ENCODE peak calls at places on chromosome 1, in nine cellular contexts. Y, M, F, E, S, U, C, I and L are unnamed samples. For H3K4me1, the result is how much of the 10 kb centered on the place peaks cover.

GRCh38 chr1:245516178-245516829 is 361.5 kb downstream of the KIF26B start:
- DNase-seq in Y (no peak), M (no peak), F (no peak), E (no peak), S (no peak), U (peak), C (no peak), I (peak), L (no peak)

GRCh38 chr1:172287207-172287606 is 133.3 kb upstream of the C1orf105 start:
- DNase-seq in Y (peak), M (peak), F (no peak), E (peak), S (peak), U (no peak), C (peak), I (peak), L (peak)

GRCh38 chr1:186792870-186793581 is 35.7 kb upstream of the PLA2G4A start:
- DNase-seq in Y (no peak), M (no peak), F (no peak), E (no peak), S (no peak), U (no peak), C (no peak), I (peak), L (no peak)

GRCh38 chr1:35894183-35894582 is 11.2 kb downstream of the AGO1 start:
- DNase-seq in Y (no peak), M (no peak), F (peak), E (peak), S (no peak), U (peak), C (peak), I (peak), L (no peak)

GRCh38 chr1:2611034-2611501 is 21.7 kb downstream of the MMEL1 start:
- DNase-seq in Y (peak), M (no peak), F (peak), E (no peak), S (peak), U (peak), C (no peak), I (no peak), L (peak)

GRCh38 chr1:235397733-235398132 is 30.5 kb downstream of the TBCE start:
- DNase-seq in Y (no peak), M (no peak), F (no peak), E (no peak), S (no peak), U (no peak), C (no peak), I (peak), L (no peak)

GRCh38 chr1:59971464-59971911 is 44.9 kb upstream of the CYP2J2 start:
- DNase-seq in Y (peak), M (peak), F (peak), E (peak), S (peak), U (peak), C (peak), I (peak), L (peak)

GRCh38 chr1:44740179-44740617 is 561 bp downstream of the KIF2C start:
- DNase-seq in Y (no peak), M (no peak), F (no peak), E (no peak), S (no peak), U (peak), C (no peak), I (no peak), L (no peak)

DNA sequence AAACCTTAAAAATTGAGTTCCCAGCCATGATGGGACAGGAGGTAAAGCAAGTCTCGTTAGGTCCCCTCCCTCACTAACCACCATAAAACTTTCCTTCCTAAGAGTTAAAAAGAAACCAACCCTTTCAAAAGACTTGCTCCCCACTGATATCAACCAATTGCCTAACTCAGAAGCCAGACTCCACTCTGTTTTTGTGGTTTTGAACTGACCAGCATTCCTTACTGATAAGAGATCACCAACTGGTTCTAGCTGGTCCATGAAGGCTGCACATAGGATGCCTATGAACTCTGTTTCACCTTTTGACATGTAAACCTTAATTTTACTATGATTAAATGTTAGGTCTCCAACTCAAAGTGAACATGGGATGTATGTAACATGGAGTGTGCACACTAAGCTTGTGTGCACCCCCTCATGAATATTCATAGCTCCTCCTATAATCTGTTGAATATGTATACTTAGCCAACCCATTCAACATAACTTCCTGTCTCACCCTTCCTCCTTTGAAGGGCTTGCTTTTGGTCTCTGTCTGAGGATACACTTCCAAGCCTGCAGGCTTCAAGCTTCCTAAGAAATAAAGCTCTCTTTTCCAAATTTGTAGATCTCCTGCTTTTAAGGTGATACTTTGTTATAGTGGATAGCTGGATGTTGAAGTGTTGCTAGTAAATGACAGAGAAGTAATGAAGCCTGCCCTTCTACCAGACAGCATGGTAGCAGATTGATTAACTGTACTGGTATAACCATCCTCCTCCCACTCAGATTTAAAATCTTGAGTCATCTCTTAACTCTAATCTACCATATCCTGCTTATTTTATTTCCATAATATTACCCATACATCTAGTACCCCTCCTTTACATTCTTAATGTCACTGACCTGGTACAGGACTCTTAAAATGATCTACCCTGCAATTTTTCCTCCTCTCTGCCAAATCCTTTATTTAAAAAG is 95.6 kb downstream of the ZNF644 start:
- DNase-seq in Y (no peak), M (no peak), F (no peak), E (no peak), S (no peak), U (no peak), C (no peak), I (peak), L (no peak)
- H3K4me1 ChIP-seq in Y (under half), M (under half), F (under half), E (under half), S (under half), U (under half), C (under half), I (under half), L (under half)

DNA sequence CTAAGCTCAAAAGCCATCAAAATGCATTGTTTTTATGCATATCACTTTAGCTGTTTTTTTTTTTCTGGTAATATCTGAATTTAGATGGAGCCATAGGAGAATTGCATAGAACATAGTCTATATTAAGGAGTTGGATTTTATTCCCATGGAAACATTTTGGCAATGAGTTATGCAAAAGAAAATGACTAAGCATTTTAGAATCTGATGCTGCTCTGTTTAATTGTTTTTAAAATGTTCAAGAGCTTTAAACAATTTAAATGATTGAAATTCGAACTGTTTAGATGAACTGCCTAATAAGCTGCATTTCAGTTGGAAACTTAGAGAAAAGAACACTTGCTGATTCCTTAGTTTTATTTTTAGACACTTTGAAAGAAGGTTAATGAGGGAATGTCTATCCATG is 1531.5 kb upstream of the B3GALT2 start:
- DNase-seq in Y (no peak), M (no peak), F (no peak), E (no peak), S (no peak), U (no peak), C (no peak), I (peak), L (no peak)
- H3K27ac ChIP-seq in Y (no peak), M (no peak), F (no peak), E (no peak), S (no peak), U (no peak), C (no peak), I (no peak), L (no peak)

GRCh38 chr1:43349594-43350306 is 9.0 kb upstream of the CDC20 start:
- DNase-seq in Y (no peak), M (no peak), F (no peak), E (peak), S (no peak), U (peak), C (no peak), I (peak), L (no peak)
- H3K4me3 ChIP-seq in Y (peak), M (peak), F (peak), E (peak), S (peak), U (peak), C (no peak), I (peak), L (no peak)

GRCh38 chr1:46133946-46134345 is 1.5 kb upstream of the PIK3R3 start:
- DNase-seq in Y (no peak), M (no peak), F (no peak), E (no peak), S (no peak), U (peak), C (no peak), I (no peak), L (no peak)

GRCh38 chr1:46136711-46137110 is 4.3 kb upstream of the PIK3R3 start:
- DNase-seq in Y (no peak), M (no peak), F (no peak), E (no peak), S (no peak), U (no peak), C (no peak), I (no peak), L (no peak)

GRCh38 chr1:46132529-46133180 is at the start of gene PIK3R3:
- DNase-seq in Y (peak), M (peak), F (peak), E (peak), S (peak), U (peak), C (peak), I (peak), L (peak)

GRCh38 chr1:46133181-46133658 is 791 bp upstream of the PIK3R3 start:
- DNase-seq in Y (no peak), M (no peak), F (no peak), E (no peak), S (no peak), U (peak), C (no peak), I (no peak), L (no peak)

GRCh38 chr1:46134660-46135331 is 2.4 kb upstream of the PIK3R3 start:
- DNase-seq in Y (no peak), M (no peak), F (no peak), E (no peak), S (no peak), U (no peak), C (no peak), I (peak), L (no peak)
- H3K4me1 ChIP-seq in Y (under half), M (under half), F (under half), E (under half), S (under half), U (under half), C (under half), I (under half), L (under half)

DNA sequence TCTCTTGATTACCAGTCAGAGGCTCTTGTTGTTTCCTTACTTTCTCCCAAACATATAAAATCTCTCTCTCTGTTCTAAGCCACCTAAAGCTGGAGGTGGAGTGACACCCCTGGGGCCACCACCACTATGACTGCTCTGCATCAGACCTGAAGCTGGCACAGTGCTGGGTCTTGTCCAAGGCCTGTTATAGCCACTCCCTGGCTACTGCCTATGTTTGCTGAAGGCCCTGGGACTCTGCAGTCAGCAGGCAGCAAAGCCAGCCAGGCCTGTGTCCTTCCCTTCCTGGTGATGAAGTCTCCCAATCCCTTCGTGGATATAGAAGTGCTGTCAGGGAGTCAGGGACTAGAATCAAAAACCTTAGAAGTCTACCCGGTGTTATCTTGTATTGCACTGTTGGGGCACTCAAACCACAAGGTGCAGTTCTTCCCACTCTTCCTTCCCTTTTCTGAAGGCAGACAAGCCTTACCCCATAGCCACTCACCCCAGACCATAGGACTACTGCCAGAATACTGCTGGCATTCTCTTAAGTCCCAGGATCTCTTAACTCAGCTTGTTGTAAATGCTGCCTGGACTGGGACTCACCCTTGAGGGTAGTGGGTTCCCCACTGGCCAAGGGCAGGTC is 103.1 kb downstream of the RPS6KC1 start:
- DNase-seq in Y (no peak), M (no peak), F (no peak), E (no peak), S (peak), U (no peak), C (no peak), I (no peak), L (no peak)
- H3K27ac ChIP-seq in Y (no peak), M (no peak), F (no peak), E (peak), S (no peak), U (no peak), C (no peak), I (no peak), L (no peak)

GRCh38 chr1:247243738-247244137 is 12.1 kb upstream of the VN1R5 start:
- DNase-seq in Y (no peak), M (no peak), F (no peak), E (no peak), S (no peak), U (no peak), C (no peak), I (no peak), L (no peak)
- H3K4me3 ChIP-seq in Y (no peak), M (no peak), F (no peak), E (no peak), S (no peak), U (no peak), C (no peak), I (no peak), L (no peak)

DNA sequence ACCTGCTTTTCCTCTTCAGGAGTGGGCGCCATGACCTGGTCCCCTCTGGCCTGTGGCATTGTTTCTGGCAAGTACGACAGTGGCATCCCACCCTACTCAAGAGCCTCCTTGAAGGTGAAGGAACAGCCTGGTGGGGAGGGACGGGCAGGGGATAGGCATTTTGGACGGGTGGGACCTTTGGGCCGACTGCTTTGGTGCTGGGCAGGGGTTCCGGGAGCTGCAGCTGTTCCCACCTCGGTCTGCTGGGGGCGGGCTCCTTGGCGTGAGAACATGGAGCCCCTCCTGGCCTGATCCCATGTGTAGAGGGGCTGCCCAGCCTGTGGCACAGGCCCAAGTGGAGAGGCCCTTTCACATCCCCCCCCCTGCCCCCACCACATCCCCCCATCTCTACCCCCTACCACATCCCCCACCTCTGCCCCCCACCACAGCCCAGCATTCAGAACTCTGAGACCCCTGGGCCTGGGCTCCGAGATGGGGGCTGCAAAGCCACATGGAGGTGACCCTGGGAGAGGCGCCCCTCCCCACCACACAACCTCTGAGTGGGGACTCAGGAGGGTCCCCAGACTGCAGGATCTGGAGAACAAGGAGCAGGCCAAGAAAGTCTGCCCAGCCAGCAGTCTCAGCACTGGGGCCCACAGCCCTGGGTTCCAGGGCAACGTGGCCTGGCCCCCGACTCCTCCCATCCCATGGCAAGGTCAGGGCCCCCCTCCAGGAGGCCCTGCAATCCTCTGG is 50.0 kb downstream of the KCNAB2 start:
- DNase-seq in Y (no peak), M (no peak), F (peak), E (no peak), S (no peak), U (no peak), C (no peak), I (no peak), L (peak)
- H3K4me1 ChIP-seq in Y (under half), M (under half), F (under half), E (under half), S (under half), U (under half), C (under half), I (under half), L (under half)

GRCh38 chr1:117819301-117819700 is 110.1 kb downstream of the GDAP2 start:
- DNase-seq in Y (no peak), M (no peak), F (no peak), E (no peak), S (no peak), U (no peak), C (no peak), I (no peak), L (no peak)

GRCh38 chr1:117820096-117820495 is 109.3 kb downstream of the GDAP2 start:
- DNase-seq in Y (no peak), M (no peak), F (no peak), E (no peak), S (no peak), U (no peak), C (peak), I (no peak), L (no peak)

GRCh38 chr1:117821382-117821755 is 108.1 kb downstream of the GDAP2 start:
- DNase-seq in Y (no peak), M (no peak), F (no peak), E (no peak), S (no peak), U (no peak), C (no peak), I (peak), L (no peak)

GRCh38 chr1:117820694-117821381 is 108.6 kb downstream of the GDAP2 start:
- DNase-seq in Y (no peak), M (no peak), F (no peak), E (no peak), S (no peak), U (no peak), C (no peak), I (peak), L (no peak)

DNA sequence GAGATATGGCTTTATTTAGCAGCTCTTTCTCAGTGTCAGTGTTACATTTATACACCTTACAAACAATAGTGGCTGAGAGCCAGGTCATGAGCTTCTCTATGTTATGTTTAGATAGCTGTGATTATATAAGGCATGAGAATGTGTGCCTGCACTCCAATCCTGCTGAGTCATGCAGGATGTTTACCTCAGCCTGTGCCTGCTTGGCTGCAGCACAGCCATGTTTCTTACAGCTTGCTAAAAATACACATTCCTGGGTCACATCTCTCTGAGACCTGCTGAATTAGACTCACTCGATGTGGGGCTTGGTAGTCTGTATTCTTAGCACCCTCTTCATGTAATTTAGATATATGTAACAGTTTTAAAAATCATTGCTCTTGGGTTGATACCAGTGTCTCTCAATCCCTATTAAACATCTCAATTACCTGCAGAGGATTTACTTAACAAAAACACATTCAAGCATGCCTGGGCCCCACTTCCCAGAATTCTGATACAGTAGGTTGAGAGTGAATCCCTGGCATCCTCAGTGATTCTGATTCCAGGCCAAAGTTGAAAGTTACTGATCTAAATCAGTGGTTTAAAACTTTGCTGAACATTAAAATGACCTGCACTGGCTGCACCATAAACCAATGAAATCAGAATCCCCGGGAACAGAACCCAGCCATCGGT is 107.5 kb downstream of the GDAP2 start:
- DNase-seq in Y (peak), M (no peak), F (no peak), E (no peak), S (peak), U (peak), C (peak), I (peak), L (peak)
- H3K27ac ChIP-seq in Y (peak), M (peak), F (peak), E (peak), S (no peak), U (no peak), C (peak), I (peak), L (peak)